ENCODE peak calls at places on chromosomes 5 and 9, in six cellular contexts. P is H1, L is K562, K is SK-N-SH, X is HepG2, G is GM12878. R is an unnamed sample.

GRCh38 chr5:143177263-143177994 is 226.1 kb downstream of the NR3C1 start:
- DNase-seq in P (no peak), L (no peak), K (no peak), X (no peak), G (no peak), R (no peak)

GRCh38 chr9:114411452-114411851 is 23.7 kb upstream of the AKNA start:
- DNase-seq in P (no peak), L (no peak), K (no peak), X (no peak), G (no peak), R (no peak)

GRCh38 chr9:125913551-125913950 is 166.4 kb downstream of the PBX3 start:
- DNase-seq in P (no peak), L (no peak), K (no peak), X (no peak), G (no peak), R (no peak)

GRCh38 chr5:5494489-5495402 is 72.3 kb downstream of the ICE1 start:
- DNase-seq in P (peak; percentile 73), L (peak; percentile 98), K (peak; percentile 24), X (peak; percentile 51), G (peak; percentile 12), R (peak; percentile 30)

GRCh38 chr9:94084314-94084713 is at the start of gene PTPDC1:
- DNase-seq in P (peak; percentile 47), L (peak; percentile 19), K (peak; percentile 65), X (peak; percentile 35), G (no peak), R (no peak)

GRCh38 chr5:1703352-1704050 is 96.1 kb downstream of the MRPL36 start:
- DNase-seq in P (no peak), L (no peak), K (no peak), X (no peak), G (no peak), R (no peak)

GRCh38 chr5:44952376-44952775 is 143.6 kb downstream of the MRPS30 start:
- DNase-seq in P (no peak), L (peak; percentile 29), K (peak; percentile 23), X (peak; percentile 18), G (peak; percentile 5), R (peak; percentile 22)

GRCh38 chr9:110890416-110890815 is 147.9 kb downstream of the LPAR1 start:
- DNase-seq in P (no peak), L (no peak), K (no peak), X (no peak), G (no peak), R (no peak)

GRCh38 chr5:78504726-78505431 is 143.7 kb downstream of the LHFPL2 start:
- DNase-seq in P (no peak), L (no peak), K (peak; percentile 80), X (no peak), G (no peak), R (no peak)

GRCh38 chr9:78453450-78453849 is 156.5 kb downstream of the PSAT1 start:
- DNase-seq in P (no peak), L (no peak), K (no peak), X (no peak), G (no peak), R (no peak)

GRCh38 chr5:178238313-178238635 is 5.7 kb upstream of the PHYKPL start:
- DNase-seq in P (no peak), L (no peak), K (no peak), X (no peak), G (no peak), R (no peak)

GRCh38 chr9:120453792-120454191 is 126.2 kb downstream of the CDK5RAP2 start:
- DNase-seq in P (no peak), L (no peak), K (no peak), X (no peak), G (no peak), R (no peak)

GRCh38 chr5:14479143-14479701 is 102.4 kb upstream of the OTULINL start:
- DNase-seq in P (no peak), L (no peak), K (no peak), X (no peak), G (no peak), R (no peak)

GRCh38 chr5:38340961-38341500 is 82.7 kb downstream of the EGFLAM start:
- DNase-seq in P (no peak), L (no peak), K (no peak), X (no peak), G (no peak), R (no peak)

GRCh38 chr9:1416261-1416660 is 366.1 kb downstream of the DMRT2 start:
- DNase-seq in P (no peak), L (no peak), K (no peak), X (no peak), G (no peak), R (no peak)

GRCh38 chr5:116492016-116492623 is 82.5 kb downstream of the SEMA6A start:
- DNase-seq in P (no peak), L (no peak), K (no peak), X (peak; percentile 26), G (no peak), R (peak; percentile 66)

GRCh38 chr5:72531496-72532190 is 24.4 kb upstream of the ZNF366 start:
- DNase-seq in P (no peak), L (no peak), K (no peak), X (no peak), G (no peak), R (no peak)

GRCh38 chr5:81161012-81161601 is 72.0 kb upstream of the CKMT2 start:
- DNase-seq in P (no peak), L (no peak), K (no peak), X (no peak), G (peak; percentile 31), R (no peak)

GRCh38 chr5:148559461-148559860 is 94.9 kb downstream of the HTR4 start:
- DNase-seq in P (no peak), L (no peak), K (no peak), X (no peak), G (no peak), R (no peak)

GRCh38 chr9:93669116-93669957 is 93.0 kb downstream of the PHF2 start:
- DNase-seq in P (no peak), L (no peak), K (no peak), X (no peak), G (no peak), R (no peak)

GRCh38 chr9:130426883-130427282 is 17.9 kb upstream of the ASS1 start:
- DNase-seq in P (no peak), L (no peak), K (no peak), X (no peak), G (no peak), R (no peak)

GRCh38 chr9:108272350-108272899 is 583.4 kb downstream of the ACTL7B start:
- DNase-seq in P (no peak), L (peak; percentile 47), K (peak; percentile 40), X (peak; percentile 16), G (no peak), R (peak; percentile 12)

GRCh38 chr5:112232651-112233050 is 186.4 kb downstream of the EPB41L4A start:
- DNase-seq in P (no peak), L (no peak), K (no peak), X (no peak), G (no peak), R (no peak)

GRCh38 chr5:151270599-151270998 is 17.6 kb downstream of the GM2A start:
- DNase-seq in P (no peak), L (no peak), K (no peak), X (no peak), G (peak; percentile 71), R (no peak)

GRCh38 chr5:90421136-90421535 is 11.6 kb upstream of the CETN3 start:
- DNase-seq in P (no peak), L (no peak), K (no peak), X (peak; percentile 31), G (no peak), R (no peak)

GRCh38 chr5:161311965-161312364 is 234.6 kb downstream of the GABRB2 start:
- DNase-seq in P (no peak), L (no peak), K (no peak), X (no peak), G (no peak), R (no peak)

GRCh38 chr9:16704096-16704488 is 166.4 kb downstream of the BNC2 start:
- DNase-seq in P (no peak), L (no peak), K (no peak), X (no peak), G (no peak), R (no peak)
- TF ChIP-seq GABPA in P (no peak), L (no peak), K (no peak), X (no peak), G (no peak), R (no peak)

GRCh38 chr5:136080113-136080482 is 51.3 kb downstream of the TGFBI start:
- DNase-seq in P (no peak), L (no peak), K (no peak), X (no peak), G (no peak), R (no peak)
- TF ChIP-seq GABPA in P (no peak), L (no peak), K (no peak), X (no peak), G (no peak), R (no peak)

GRCh38 chr9:121974421-121974820 is 118.7 kb downstream of the TTLL11 start:
- DNase-seq in P (no peak), L (no peak), K (no peak), X (no peak), G (no peak), R (no peak)

GRCh38 chr9:121972501-121972981 is 120.6 kb downstream of the TTLL11 start:
- DNase-seq in P (no peak), L (no peak), K (no peak), X (no peak), G (peak; percentile 59), R (no peak)

GRCh38 chr9:121979736-121980135 is 113.4 kb downstream of the TTLL11 start:
- DNase-seq in P (no peak), L (no peak), K (no peak), X (no peak), G (no peak), R (no peak)

GRCh38 chr9:121975801-121976277 is 117.3 kb downstream of the TTLL11 start:
- DNase-seq in P (no peak), L (no peak), K (no peak), X (peak; percentile 94), G (no peak), R (no peak)

DNA sequence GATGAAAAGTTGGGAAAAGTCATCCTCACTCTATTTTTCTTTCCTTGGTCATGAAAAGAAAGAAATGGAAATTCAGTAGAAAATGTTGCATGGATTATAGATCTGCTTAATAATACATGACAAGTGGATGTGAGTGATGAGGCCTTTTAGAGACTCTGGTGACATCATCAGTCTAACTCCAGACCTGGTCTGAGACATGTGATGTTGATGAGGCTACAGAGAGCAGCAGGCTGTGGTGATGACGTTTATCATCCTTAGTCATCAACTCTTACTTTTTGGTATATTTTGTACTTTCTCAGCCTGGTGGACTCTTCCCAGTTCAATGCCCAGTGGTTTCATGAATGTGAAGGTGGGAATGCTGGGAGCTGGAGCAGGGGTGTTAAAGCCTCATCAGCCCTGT is 116.4 kb downstream of the TTLL11 start:
- DNase-seq in P (no peak), L (no peak), K (no peak), X (no peak), G (no peak), R (no peak)
- TF ChIP-seq GABPA in P (no peak), L (no peak), K (no peak), X (no peak), G (no peak), R (no peak)

GRCh38 chr5:41707853-41708603 is 162.2 kb downstream of the OXCT1 start:
- DNase-seq in P (no peak), L (no peak), K (peak; percentile 15), X (peak; percentile 10), G (no peak), R (no peak)

DNA sequence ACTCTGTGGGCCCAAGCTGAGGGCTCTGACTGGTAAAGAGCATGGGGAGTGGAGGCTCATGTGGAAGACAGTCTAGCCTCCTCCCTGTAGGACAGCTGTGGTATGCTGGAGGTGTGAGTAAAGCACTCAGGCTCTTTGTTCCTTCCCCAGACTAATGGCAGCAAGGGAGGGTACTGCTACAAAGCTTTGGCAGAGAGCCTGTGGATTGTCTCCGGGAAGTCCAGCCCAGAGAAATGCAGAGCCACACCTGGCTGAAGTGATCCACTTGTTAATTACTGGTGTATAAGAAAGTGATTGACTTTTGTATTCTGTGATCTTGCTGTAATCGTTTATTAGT is 161.7 kb downstream of the OXCT1 start:
- DNase-seq in P (no peak), L (no peak), K (no peak), X (no peak), G (no peak), R (no peak)
- TF ChIP-seq GABPA in P (no peak), L (no peak), K (no peak), X (no peak), G (no peak), R (no peak)